ENCODE peak calls at places on chromosomes 7 and 10, in eight cellular contexts. One of them, this sample, is unnamed.
A peak's percentile ranks its signal among the peaks of the same experiment; 100 is the strongest.

GRCh38 chr7:27111753-27112277 is 9.3 kb upstream of the HOXA2 start:
- DNase-seq in endodermal cell: no peak
- DNase-seq in astrocyte of the spinal cord: no peak
- DNase-seq in GDM1: no peak
- DNase-seq in activated T-helper 1 cell treated with anti-CD3 and anti-CD28 coated beads, Interleukin-12 subunit alpha, Interleukin-12 subunit beta, Interleukin-2, Interleukin-4 antibody, amounts not matched to agents 30 ng/mL and 10 ng/mL and 1 ng/mL, durations not matched to agents 14 hours and 24 hours and 36 hours: no peak
- DNase-seq in GM12865: no peak
- DNase-seq in neural progenitor cell: no peak
- DNase-seq in GF-D8: no peak
- DNase-seq in this sample: no peak

GRCh38 chr10:49179699-49180511 is 8.3 kb downstream of the TMEM273 start:
- DNase-seq in GM12865: no peak
- DNase-seq in GDM1: no peak
- DNase-seq in endodermal cell: no peak
- DNase-seq in astrocyte of the spinal cord: no peak
- DNase-seq in neural progenitor cell: no peak
- DNase-seq in GF-D8: no peak
- DNase-seq in activated T-helper 1 cell treated with anti-CD3 and anti-CD28 coated beads, Interleukin-12 subunit alpha, Interleukin-12 subunit beta, Interleukin-2, Interleukin-4 antibody, amounts not matched to agents 30 ng/mL and 10 ng/mL and 1 ng/mL, durations not matched to agents 14 hours and 24 hours and 36 hours: no peak
- DNase-seq in this sample: no peak

GRCh38 chr7:106717997-106718871 is 57.3 kb upstream of the CCDC71L start:
- DNase-seq in neural progenitor cell: no peak
- DNase-seq in endodermal cell: peak; percentile 49
- DNase-seq in GM12865: peak; percentile 71
- DNase-seq in activated T-helper 1 cell treated with anti-CD3 and anti-CD28 coated beads, Interleukin-12 subunit alpha, Interleukin-12 subunit beta, Interleukin-2, Interleukin-4 antibody, amounts not matched to agents 30 ng/mL and 10 ng/mL and 1 ng/mL, durations not matched to agents 14 hours and 24 hours and 36 hours: peak; percentile 37
- DNase-seq in astrocyte of the spinal cord: peak; percentile 96
- DNase-seq in GF-D8: peak; percentile 32
- DNase-seq in GDM1: peak; percentile 57
- DNase-seq in this sample: peak; percentile 91

GRCh38 chr10:133199992-133200611 is 29.9 kb upstream of the UTF1 start:
- DNase-seq in GF-D8: no peak
- DNase-seq in GDM1: no peak
- DNase-seq in astrocyte of the spinal cord: no peak
- DNase-seq in GM12865: no peak
- DNase-seq in endodermal cell: peak; percentile 84
- DNase-seq in activated T-helper 1 cell treated with anti-CD3 and anti-CD28 coated beads, Interleukin-12 subunit alpha, Interleukin-12 subunit beta, Interleukin-2, Interleukin-4 antibody, amounts not matched to agents 30 ng/mL and 10 ng/mL and 1 ng/mL, durations not matched to agents 14 hours and 24 hours and 36 hours: no peak
- DNase-seq in neural progenitor cell: peak; percentile 27
- DNase-seq in this sample: no peak

GRCh38 chr7:8436965-8437364 is 3.6 kb downstream of the NXPH1 start:
- DNase-seq in neural progenitor cell: peak; percentile 82
- DNase-seq in GM12865: peak; percentile 75
- DNase-seq in GF-D8: no peak
- DNase-seq in GDM1: peak; percentile 29
- DNase-seq in astrocyte of the spinal cord: no peak
- DNase-seq in activated T-helper 1 cell treated with anti-CD3 and anti-CD28 coated beads, Interleukin-12 subunit alpha, Interleukin-12 subunit beta, Interleukin-2, Interleukin-4 antibody, amounts not matched to agents 30 ng/mL and 10 ng/mL and 1 ng/mL, durations not matched to agents 14 hours and 24 hours and 36 hours: no peak
- DNase-seq in endodermal cell: peak; percentile 95
- DNase-seq in this sample: peak; percentile 19

GRCh38 chr10:112959207-112959838 is 9.3 kb downstream of the TCF7L2 start:
- DNase-seq in astrocyte of the spinal cord: peak; percentile 58
- DNase-seq in GDM1: no peak
- DNase-seq in GF-D8: no peak
- DNase-seq in GM12865: no peak
- DNase-seq in neural progenitor cell: peak; percentile 25
- DNase-seq in endodermal cell: no peak
- DNase-seq in activated T-helper 1 cell treated with anti-CD3 and anti-CD28 coated beads, Interleukin-12 subunit alpha, Interleukin-12 subunit beta, Interleukin-2, Interleukin-4 antibody, amounts not matched to agents 30 ng/mL and 10 ng/mL and 1 ng/mL, durations not matched to agents 14 hours and 24 hours and 36 hours: no peak
- DNase-seq in this sample: no peak

GRCh38 chr10:125768217-125768616 is 7.4 kb downstream of the MMP21 start:
- DNase-seq in neural progenitor cell: peak; percentile 35
- DNase-seq in endodermal cell: no peak
- DNase-seq in GDM1: no peak
- DNase-seq in GM12865: no peak
- DNase-seq in astrocyte of the spinal cord: peak; percentile 15
- DNase-seq in GF-D8: no peak
- DNase-seq in activated T-helper 1 cell treated with anti-CD3 and anti-CD28 coated beads, Interleukin-12 subunit alpha, Interleukin-12 subunit beta, Interleukin-2, Interleukin-4 antibody, amounts not matched to agents 30 ng/mL and 10 ng/mL and 1 ng/mL, durations not matched to agents 14 hours and 24 hours and 36 hours: no peak
- DNase-seq in this sample: no peak

GRCh38 chr7:73815436-73815835 is 15.4 kb upstream of the CLDN4 start:
- DNase-seq in neural progenitor cell: no peak
- DNase-seq in astrocyte of the spinal cord: no peak
- DNase-seq in GM12865: no peak
- DNase-seq in endodermal cell: no peak
- DNase-seq in GDM1: no peak
- DNase-seq in activated T-helper 1 cell treated with anti-CD3 and anti-CD28 coated beads, Interleukin-12 subunit alpha, Interleukin-12 subunit beta, Interleukin-2, Interleukin-4 antibody, amounts not matched to agents 30 ng/mL and 10 ng/mL and 1 ng/mL, durations not matched to agents 14 hours and 24 hours and 36 hours: no peak
- DNase-seq in GF-D8: no peak
- DNase-seq in this sample: no peak

GRCh38 chr7:86653919-86654659 is 10.4 kb downstream of the GRM3 start:
- DNase-seq in neural progenitor cell: peak; percentile 21
- DNase-seq in astrocyte of the spinal cord: no peak
- DNase-seq in GM12865: no peak
- DNase-seq in activated T-helper 1 cell treated with anti-CD3 and anti-CD28 coated beads, Interleukin-12 subunit alpha, Interleukin-12 subunit beta, Interleukin-2, Interleukin-4 antibody, amounts not matched to agents 30 ng/mL and 10 ng/mL and 1 ng/mL, durations not matched to agents 14 hours and 24 hours and 36 hours: no peak
- DNase-seq in endodermal cell: peak; percentile 52
- DNase-seq in GDM1: no peak
- DNase-seq in GF-D8: no peak
- DNase-seq in this sample: no peak

GRCh38 chr10:89391882-89392756 is at the start of gene IFIT1:
- DNase-seq in endodermal cell: peak; percentile 66
- DNase-seq in GM12865: peak; percentile 90
- DNase-seq in neural progenitor cell: peak; percentile 60
- DNase-seq in activated T-helper 1 cell treated with anti-CD3 and anti-CD28 coated beads, Interleukin-12 subunit alpha, Interleukin-12 subunit beta, Interleukin-2, Interleukin-4 antibody, amounts not matched to agents 30 ng/mL and 10 ng/mL and 1 ng/mL, durations not matched to agents 14 hours and 24 hours and 36 hours: peak; percentile 42
- DNase-seq in astrocyte of the spinal cord: peak; percentile 94
- DNase-seq in GF-D8: peak; percentile 37
- DNase-seq in GDM1: peak; percentile 77
- DNase-seq in this sample: peak; percentile 93

GRCh38 chr7:133436014-133436428 is 183.1 kb downstream of the EXOC4 start:
- DNase-seq in GM12865: no peak
- DNase-seq in activated T-helper 1 cell treated with anti-CD3 and anti-CD28 coated beads, Interleukin-12 subunit alpha, Interleukin-12 subunit beta, Interleukin-2, Interleukin-4 antibody, amounts not matched to agents 30 ng/mL and 10 ng/mL and 1 ng/mL, durations not matched to agents 14 hours and 24 hours and 36 hours: no peak
- DNase-seq in neural progenitor cell: no peak
- DNase-seq in endodermal cell: no peak
- DNase-seq in GF-D8: no peak
- DNase-seq in GDM1: no peak
- DNase-seq in astrocyte of the spinal cord: peak; percentile 86
- DNase-seq in this sample: no peak

GRCh38 chr7:28018446-28018845 is 162.1 kb downstream of the JAZF1 start:
- DNase-seq in GF-D8: no peak
- DNase-seq in activated T-helper 1 cell treated with anti-CD3 and anti-CD28 coated beads, Interleukin-12 subunit alpha, Interleukin-12 subunit beta, Interleukin-2, Interleukin-4 antibody, amounts not matched to agents 30 ng/mL and 10 ng/mL and 1 ng/mL, durations not matched to agents 14 hours and 24 hours and 36 hours: no peak
- DNase-seq in GDM1: no peak
- DNase-seq in GM12865: no peak
- DNase-seq in neural progenitor cell: no peak
- DNase-seq in endodermal cell: no peak
- DNase-seq in astrocyte of the spinal cord: no peak
- DNase-seq in this sample: no peak

GRCh38 chr10:74078037-74078436 is 72.6 kb downstream of the AP3M1 start:
- DNase-seq in activated T-helper 1 cell treated with anti-CD3 and anti-CD28 coated beads, Interleukin-12 subunit alpha, Interleukin-12 subunit beta, Interleukin-2, Interleukin-4 antibody, amounts not matched to agents 30 ng/mL and 10 ng/mL and 1 ng/mL, durations not matched to agents 14 hours and 24 hours and 36 hours: no peak
- DNase-seq in GM12865: peak; percentile 24
- DNase-seq in endodermal cell: no peak
- DNase-seq in neural progenitor cell: no peak
- DNase-seq in GF-D8: no peak
- DNase-seq in GDM1: no peak
- DNase-seq in astrocyte of the spinal cord: peak; percentile 77
- DNase-seq in this sample: peak; percentile 75

GRCh38 chr10:17101257-17101909 is 28.2 kb downstream of the CUBN start:
- DNase-seq in GF-D8: no peak
- DNase-seq in endodermal cell: no peak
- DNase-seq in activated T-helper 1 cell treated with anti-CD3 and anti-CD28 coated beads, Interleukin-12 subunit alpha, Interleukin-12 subunit beta, Interleukin-2, Interleukin-4 antibody, amounts not matched to agents 30 ng/mL and 10 ng/mL and 1 ng/mL, durations not matched to agents 14 hours and 24 hours and 36 hours: no peak
- DNase-seq in GM12865: no peak
- DNase-seq in astrocyte of the spinal cord: no peak
- DNase-seq in neural progenitor cell: no peak
- DNase-seq in GDM1: no peak
- DNase-seq in this sample: no peak

GRCh38 chr10:34094146-34094696 is 720.9 kb downstream of the PARD3 start:
- DNase-seq in activated T-helper 1 cell treated with anti-CD3 and anti-CD28 coated beads, Interleukin-12 subunit alpha, Interleukin-12 subunit beta, Interleukin-2, Interleukin-4 antibody, amounts not matched to agents 30 ng/mL and 10 ng/mL and 1 ng/mL, durations not matched to agents 14 hours and 24 hours and 36 hours: no peak
- DNase-seq in astrocyte of the spinal cord: no peak
- DNase-seq in GDM1: no peak
- DNase-seq in endodermal cell: no peak
- DNase-seq in GF-D8: no peak
- DNase-seq in neural progenitor cell: no peak
- DNase-seq in GM12865: no peak
- DNase-seq in this sample: no peak

GRCh38 chr7:84675633-84676034 is 481.0 kb upstream of the SEMA3A start:
- DNase-seq in astrocyte of the spinal cord: no peak
- DNase-seq in neural progenitor cell: no peak
- DNase-seq in GF-D8: peak; percentile 20
- DNase-seq in GM12865: peak; percentile 23
- DNase-seq in activated T-helper 1 cell treated with anti-CD3 and anti-CD28 coated beads, Interleukin-12 subunit alpha, Interleukin-12 subunit beta, Interleukin-2, Interleukin-4 antibody, amounts not matched to agents 30 ng/mL and 10 ng/mL and 1 ng/mL, durations not matched to agents 14 hours and 24 hours and 36 hours: no peak
- DNase-seq in endodermal cell: no peak
- DNase-seq in GDM1: no peak
- DNase-seq in this sample: no peak

GRCh38 chr10:52775132-52775647 is 2.6 kb upstream of the MBL2 start:
- DNase-seq in astrocyte of the spinal cord: no peak
- DNase-seq in GDM1: no peak
- DNase-seq in neural progenitor cell: no peak
- DNase-seq in GM12865: no peak
- DNase-seq in endodermal cell: no peak
- DNase-seq in activated T-helper 1 cell treated with anti-CD3 and anti-CD28 coated beads, Interleukin-12 subunit alpha, Interleukin-12 subunit beta, Interleukin-2, Interleukin-4 antibody, amounts not matched to agents 30 ng/mL and 10 ng/mL and 1 ng/mL, durations not matched to agents 14 hours and 24 hours and 36 hours: no peak
- DNase-seq in GF-D8: no peak
- DNase-seq in this sample: no peak

GRCh38 chr7:79090543-79090942 is 362.9 kb downstream of the MAGI2 start:
- DNase-seq in GM12865: no peak
- DNase-seq in GF-D8: no peak
- DNase-seq in endodermal cell: no peak
- DNase-seq in astrocyte of the spinal cord: peak; percentile 43
- DNase-seq in activated T-helper 1 cell treated with anti-CD3 and anti-CD28 coated beads, Interleukin-12 subunit alpha, Interleukin-12 subunit beta, Interleukin-2, Interleukin-4 antibody, amounts not matched to agents 30 ng/mL and 10 ng/mL and 1 ng/mL, durations not matched to agents 14 hours and 24 hours and 36 hours: no peak
- DNase-seq in neural progenitor cell: no peak
- DNase-seq in GDM1: no peak
- DNase-seq in this sample: no peak

GRCh38 chr10:52452600-52453493 is 138.8 kb downstream of the DKK1 start:
- DNase-seq in astrocyte of the spinal cord: no peak
- DNase-seq in neural progenitor cell: peak; percentile 67
- DNase-seq in GM12865: no peak
- DNase-seq in GF-D8: no peak
- DNase-seq in GDM1: no peak
- DNase-seq in endodermal cell: peak; percentile 46
- DNase-seq in activated T-helper 1 cell treated with anti-CD3 and anti-CD28 coated beads, Interleukin-12 subunit alpha, Interleukin-12 subunit beta, Interleukin-2, Interleukin-4 antibody, amounts not matched to agents 30 ng/mL and 10 ng/mL and 1 ng/mL, durations not matched to agents 14 hours and 24 hours and 36 hours: no peak
- DNase-seq in this sample: no peak

GRCh38 chr7:137652721-137653120 is 194.1 kb downstream of the DGKI start:
- DNase-seq in GM12865: no peak
- DNase-seq in GF-D8: no peak
- DNase-seq in activated T-helper 1 cell treated with anti-CD3 and anti-CD28 coated beads, Interleukin-12 subunit alpha, Interleukin-12 subunit beta, Interleukin-2, Interleukin-4 antibody, amounts not matched to agents 30 ng/mL and 10 ng/mL and 1 ng/mL, durations not matched to agents 14 hours and 24 hours and 36 hours: no peak
- DNase-seq in astrocyte of the spinal cord: peak; percentile 58
- DNase-seq in neural progenitor cell: no peak
- DNase-seq in endodermal cell: no peak
- DNase-seq in GDM1: no peak
- DNase-seq in this sample: no peak

GRCh38 chr10:131207584-131208532 is 103.7 kb downstream of the TCERG1L start:
- DNase-seq in neural progenitor cell: no peak
- DNase-seq in activated T-helper 1 cell treated with anti-CD3 and anti-CD28 coated beads, Interleukin-12 subunit alpha, Interleukin-12 subunit beta, Interleukin-2, Interleukin-4 antibody, amounts not matched to agents 30 ng/mL and 10 ng/mL and 1 ng/mL, durations not matched to agents 14 hours and 24 hours and 36 hours: no peak
- DNase-seq in GDM1: no peak
- DNase-seq in endodermal cell: peak; percentile 22
- DNase-seq in astrocyte of the spinal cord: no peak
- DNase-seq in GM12865: no peak
- DNase-seq in GF-D8: no peak
- DNase-seq in this sample: no peak

GRCh38 chr10:69438531-69439349 is 12.5 kb upstream of the TSPAN15 start:
- DNase-seq in neural progenitor cell: no peak
- DNase-seq in GF-D8: no peak
- DNase-seq in astrocyte of the spinal cord: peak; percentile 4
- DNase-seq in activated T-helper 1 cell treated with anti-CD3 and anti-CD28 coated beads, Interleukin-12 subunit alpha, Interleukin-12 subunit beta, Interleukin-2, Interleukin-4 antibody, amounts not matched to agents 30 ng/mL and 10 ng/mL and 1 ng/mL, durations not matched to agents 14 hours and 24 hours and 36 hours: no peak
- DNase-seq in GM12865: no peak
- DNase-seq in endodermal cell: no peak
- DNase-seq in GDM1: no peak
- DNase-seq in this sample: peak; percentile 22

GRCh38 chr7:38753347-38753746 is 122.2 kb upstream of the AMPH start:
- DNase-seq in GF-D8: no peak
- DNase-seq in GM12865: no peak
- DNase-seq in activated T-helper 1 cell treated with anti-CD3 and anti-CD28 coated beads, Interleukin-12 subunit alpha, Interleukin-12 subunit beta, Interleukin-2, Interleukin-4 antibody, amounts not matched to agents 30 ng/mL and 10 ng/mL and 1 ng/mL, durations not matched to agents 14 hours and 24 hours and 36 hours: no peak
- DNase-seq in GDM1: no peak
- DNase-seq in endodermal cell: no peak
- DNase-seq in neural progenitor cell: no peak
- DNase-seq in astrocyte of the spinal cord: no peak
- DNase-seq in this sample: no peak

GRCh38 chr7:50745835-50746234 is 36.9 kb downstream of the GRB10 start:
- DNase-seq in astrocyte of the spinal cord: no peak
- DNase-seq in GM12865: no peak
- DNase-seq in activated T-helper 1 cell treated with anti-CD3 and anti-CD28 coated beads, Interleukin-12 subunit alpha, Interleukin-12 subunit beta, Interleukin-2, Interleukin-4 antibody, amounts not matched to agents 30 ng/mL and 10 ng/mL and 1 ng/mL, durations not matched to agents 14 hours and 24 hours and 36 hours: no peak
- DNase-seq in endodermal cell: no peak
- DNase-seq in GDM1: no peak
- DNase-seq in neural progenitor cell: no peak
- DNase-seq in GF-D8: no peak
- DNase-seq in this sample: no peak